ENCODE peak calls at places on chromosomes 11 and 22, in ten cellular contexts. N is prostate gland, X is heart left ventricle, K is adrenal gland, J is IMR-90, V is ovary, B is lower leg skin, A is breast epithelium, T is esophagus squamous epithelium, Y is stomach. G is an unnamed sample.

GRCh38 chr11:96267490-96268010 is 75.4 kb downstream of the MAML2 start:
- DNase-seq in A (no peak), T (no peak), Y (no peak), B (no peak), V (no peak), N (no peak), K (no peak), X (no peak), J (peak; percentile 27), G (no peak)

GRCh38 chr11:416051-416756 is 1.4 kb upstream of the SIGIRR start:
- DNase-seq in B (no peak), A (no peak), N (no peak), X (no peak), T (no peak), K (no peak), J (no peak), V (no peak), Y (no peak), G (peak; percentile 61)

GRCh38 chr22:44805663-44806062 is 53.3 kb downstream of the ARHGAP8 start:
- DNase-seq in J (no peak), V (no peak), B (no peak), K (no peak), X (no peak), A (no peak), T (no peak), Y (no peak), N (no peak), G (no peak)

GRCh38 chr22:50118557-50119168 is 28.9 kb downstream of the MOV10L1 start:
- DNase-seq in B (peak; percentile 37), J (peak; percentile 100), K (peak; percentile 66), V (peak; percentile 82), Y (no peak), N (no peak), A (no peak), X (no peak), T (no peak), G (peak; percentile 63)

GRCh38 chr11:70462818-70463477 is 64.6 kb downstream of the CTTN start:
- DNase-seq in X (no peak), J (no peak), Y (no peak), K (no peak), N (no peak), T (no peak), B (no peak), V (no peak), A (no peak), G (peak; percentile 25)

GRCh38 chr11:46649180-46649738 is 31.9 kb downstream of the ATG13 start:
- DNase-seq in B (no peak), Y (no peak), T (no peak), N (peak; percentile 39), V (peak; percentile 89), J (peak; percentile 97), A (no peak), K (peak; percentile 87), X (no peak), G (no peak)

GRCh38 chr11:75582935-75583709 is 21.1 kb downstream of the SERPINH1 start:
- DNase-seq in J (peak; percentile 66), V (peak; percentile 76), K (peak; percentile 71), T (no peak), A (peak; percentile 62), N (no peak), X (peak; percentile 86), B (peak; percentile 92), Y (peak; percentile 46), G (peak; percentile 81)

GRCh38 chr11:127950162-127950561 is 637.2 kb downstream of the ETS1 start:
- DNase-seq in T (no peak), J (no peak), A (no peak), V (no peak), K (no peak), Y (no peak), N (no peak), B (no peak), X (no peak), G (no peak)

GRCh38 chr22:17258015-17258827 is 39.0 kb upstream of the ADA2 start:
- DNase-seq in X (no peak), V (peak; percentile 36), Y (peak; percentile 53), N (peak; percentile 74), B (peak; percentile 85), A (peak; percentile 68), K (peak; percentile 35), J (no peak), T (no peak), G (peak; percentile 90)

GRCh38 chr11:14127679-14128078 is 165.2 kb downstream of the SPON1 start:
- DNase-seq in N (no peak), X (no peak), Y (no peak), J (no peak), K (no peak), V (no peak), B (no peak), T (no peak), A (no peak), G (no peak)
- TF ChIP-seq CTCF in N (no peak), X (no peak), Y (no peak), J (no peak), K (no peak), V (no peak), B (no peak), T (no peak), A (no peak), G (no peak)

GRCh38 chr11:73649206-73649605 is 2.8 kb downstream of the PLEKHB1 start:
- DNase-seq in B (no peak), K (no peak), A (no peak), V (no peak), N (no peak), T (no peak), J (no peak), Y (no peak), X (no peak), G (no peak)

GRCh38 chr11:73645972-73646631 is at the start of gene PLEKHB1:
- DNase-seq in J (no peak), T (no peak), B (no peak), X (no peak), N (no peak), A (no peak), Y (no peak), V (no peak), K (no peak), G (no peak)

GRCh38 chr11:73648629-73649046 is 2.3 kb downstream of the PLEKHB1 start:
- DNase-seq in X (no peak), A (no peak), T (no peak), Y (no peak), V (no peak), B (no peak), N (no peak), J (no peak), K (no peak), G (peak; percentile 46)

GRCh38 chr11:73645570-73645969 is 811 bp upstream of the PLEKHB1 start:
- DNase-seq in J (no peak), N (no peak), A (no peak), V (no peak), Y (no peak), X (no peak), K (no peak), T (no peak), B (no peak), G (no peak)

DNA sequence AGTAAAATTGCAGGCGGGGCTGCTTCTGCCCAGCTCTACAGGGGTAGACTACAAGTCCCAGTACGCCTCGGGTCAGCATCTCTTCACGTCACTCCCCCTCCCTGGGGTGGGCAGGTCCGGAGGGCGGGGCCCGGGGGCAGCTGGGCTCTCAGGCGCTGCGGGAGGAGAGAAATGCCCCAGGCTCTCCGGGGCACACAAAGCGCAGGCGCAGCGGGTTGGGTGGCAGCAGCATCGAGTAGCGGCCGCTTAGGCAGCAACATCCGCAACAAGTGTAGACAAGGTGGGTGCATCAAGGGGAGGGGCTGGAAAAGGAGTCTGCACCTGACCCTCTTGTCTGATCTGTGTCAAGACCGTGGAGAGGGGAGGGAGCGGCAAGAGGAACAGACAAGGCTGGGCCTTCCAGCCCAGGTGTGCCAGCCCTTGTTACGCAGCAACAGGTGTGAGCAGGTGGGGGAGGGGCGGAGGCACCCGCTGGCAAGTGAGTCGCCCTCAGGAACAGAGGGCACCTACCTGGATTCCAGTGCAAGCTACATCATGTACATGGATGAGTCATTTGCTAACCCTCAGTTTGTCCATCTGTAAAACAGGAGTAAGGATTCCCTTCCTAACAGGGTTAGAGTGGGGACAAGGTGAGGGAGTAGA is 1.2 kb downstream of the PLEKHB1 start:
- DNase-seq in J (peak; percentile 70), X (peak; percentile 94), K (peak; percentile 89), V (peak; percentile 82), Y (peak; percentile 94), T (peak; percentile 56), N (peak; percentile 74), B (peak; percentile 95), A (peak; percentile 63), G (peak; percentile 39)
- H3K4me3 ChIP-seq in J (peak overlapping the region; percentile 20), X (peak overlapping the region; percentile 38), K (no peak overlapping the region), V (peak overlapping the region; percentile 29), Y (peak overlapping the region; percentile 37), T (no peak overlapping the region), N (peak overlapping the region; percentile 18), B (no peak overlapping the region), A (no peak overlapping the region), G (no peak overlapping the region)

DNA sequence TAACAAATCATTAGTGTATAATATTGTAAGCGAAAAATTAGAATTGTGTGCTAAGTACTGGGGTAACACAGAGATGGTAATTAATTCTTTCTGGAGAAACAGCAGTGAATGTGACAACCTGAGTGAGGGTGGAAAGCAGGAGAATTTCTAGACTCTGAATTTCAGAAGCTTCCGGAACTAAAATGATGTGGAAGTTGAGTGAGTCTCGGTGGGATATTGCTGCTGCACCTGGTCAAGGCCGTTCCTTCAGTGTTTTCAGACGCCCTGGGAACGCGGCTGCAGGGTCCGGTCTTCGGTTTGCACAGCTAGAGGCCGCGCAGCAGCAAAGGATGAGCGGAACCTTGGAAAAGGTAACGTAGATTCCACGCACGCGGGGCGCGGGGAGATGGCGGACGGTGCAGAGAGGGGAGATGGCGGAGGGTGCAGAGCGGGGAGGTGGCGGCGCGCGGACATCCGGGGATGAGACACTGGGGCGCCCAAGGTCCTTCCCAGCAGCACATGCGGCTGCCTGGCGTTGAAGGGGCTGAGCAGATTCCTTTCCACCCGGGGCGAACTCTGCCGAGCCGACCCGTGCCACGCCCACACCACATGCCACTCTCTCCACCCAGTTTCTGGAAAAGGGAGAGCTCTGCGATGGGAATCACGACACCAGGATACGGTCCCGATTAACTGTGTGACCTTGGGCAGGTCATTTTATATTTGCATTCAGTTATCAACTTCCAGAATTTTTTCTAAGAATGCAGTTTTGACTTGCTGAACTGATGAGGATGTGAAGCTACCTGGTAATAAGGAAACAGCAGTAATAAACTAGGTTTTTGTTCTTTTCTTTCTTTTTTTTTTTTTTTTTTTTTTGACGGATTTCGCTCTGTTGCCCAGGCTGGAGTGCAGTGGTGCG is at the start of gene MRPL48:
- DNase-seq in T (peak; percentile 72), K (peak; percentile 93), X (peak; percentile 95), V (peak; percentile 84), J (peak; percentile 90), B (peak; percentile 97), A (peak; percentile 88), Y (peak; percentile 89), N (peak; percentile 83), G (peak; percentile 97)
- TF ChIP-seq POLR2A in T (no peak), K (peak; percentile 35), X (no peak), V (peak; percentile 33), J (no peak), B (no peak), A (no peak), Y (no peak), N (peak; percentile 27), G (peak; percentile 60)

DNA sequence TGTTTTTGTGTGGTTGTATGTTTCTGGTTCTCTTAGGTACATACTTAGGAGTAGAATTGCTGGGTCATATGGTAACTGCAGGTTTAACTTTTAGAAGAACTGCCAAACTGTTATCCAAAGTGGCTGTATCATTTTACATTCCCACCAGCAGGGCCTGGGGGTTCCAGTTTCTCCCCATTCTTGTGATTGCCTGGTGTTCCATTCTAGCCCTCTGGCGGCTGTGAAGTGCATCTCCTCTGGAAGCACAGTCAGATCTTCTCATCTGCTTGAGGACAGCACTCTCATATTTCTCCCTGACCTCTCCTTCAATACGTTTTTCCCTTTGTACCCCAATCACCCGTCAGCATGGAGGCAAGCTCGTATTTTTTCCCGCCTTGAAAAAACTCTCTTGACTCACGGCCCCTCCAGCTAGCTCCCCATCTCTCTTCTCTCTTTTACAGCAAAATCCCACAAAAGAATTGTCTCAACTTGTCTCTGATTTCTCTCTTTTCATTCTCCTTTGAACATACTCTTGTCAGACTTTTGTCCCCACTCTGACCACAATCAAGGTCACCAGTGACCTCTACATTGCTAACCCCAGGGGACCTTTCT is 56.8 kb upstream of the THY1 start:
- DNase-seq in T (no peak), J (peak; percentile 65), A (peak; percentile 36), N (no peak), B (peak; percentile 43), V (no peak), Y (no peak), K (peak; percentile 5), X (no peak), G (peak; percentile 43)
- TF ChIP-seq CTCF in T (no peak), J (peak; percentile 92), A (no peak), N (no peak), B (no peak), V (no peak), Y (no peak), K (no peak), X (no peak), G (peak; percentile 52)

G was measured in NB4.